ENCODE peak calls at places on chromosomes 6 and 20, in five cellular contexts. One of them, this sample, is unnamed.

GRCh38 chr20:46206025-46206424 is 87.9 kb downstream of the CD40 start:
- DNase-seq in foreskin fibroblast: peak; percentile 56
- DNase-seq in fibroblast of the aortic adventitia: peak; percentile 52
- DNase-seq in body of pancreas: no peak
- DNase-seq in upper lobe of left lung: no peak
- DNase-seq in this sample: no peak

GRCh38 chr20:5920581-5920980 is 29.8 kb downstream of the TRMT6 start:
- DNase-seq in foreskin fibroblast: no peak
- DNase-seq in upper lobe of left lung: no peak
- DNase-seq in fibroblast of the aortic adventitia: no peak
- DNase-seq in body of pancreas: no peak
- DNase-seq in this sample: no peak

GRCh38 chr20:20606881-20607280 is 105.6 kb downstream of the RALGAPA2 start:
- DNase-seq in upper lobe of left lung: no peak
- DNase-seq in fibroblast of the aortic adventitia: no peak
- DNase-seq in foreskin fibroblast: no peak
- DNase-seq in body of pancreas: no peak
- DNase-seq in this sample: no peak

GRCh38 chr6:154550778-154551177 is 40.3 kb upstream of the CNKSR3 start:
- DNase-seq in body of pancreas: no peak
- DNase-seq in upper lobe of left lung: no peak
- DNase-seq in foreskin fibroblast: no peak
- DNase-seq in fibroblast of the aortic adventitia: no peak
- DNase-seq in this sample: no peak

GRCh38 chr6:26071135-26071534 is 16.1 kb upstream of the HFE start:
- DNase-seq in fibroblast of the aortic adventitia: peak; percentile 44
- DNase-seq in upper lobe of left lung: peak; percentile 38
- DNase-seq in foreskin fibroblast: peak; percentile 11
- DNase-seq in body of pancreas: peak; percentile 71
- DNase-seq in this sample: no peak

GRCh38 chr6:149233056-149233715 is 84.3 kb upstream of the TAB2 start:
- DNase-seq in foreskin fibroblast: peak; percentile 73
- DNase-seq in upper lobe of left lung: no peak
- DNase-seq in body of pancreas: no peak
- DNase-seq in fibroblast of the aortic adventitia: peak; percentile 91
- DNase-seq in this sample: peak; percentile 63

GRCh38 chr6:31834367-31834703 is 6.8 kb downstream of the HSPA1B start:
- DNase-seq in fibroblast of the aortic adventitia: no peak
- DNase-seq in body of pancreas: peak; percentile 86
- DNase-seq in foreskin fibroblast: peak; percentile 96
- DNase-seq in upper lobe of left lung: peak; percentile 98
- DNase-seq in this sample: no peak

GRCh38 chr20:32980131-32980941 is 23.9 kb downstream of the SUN5 start:
- DNase-seq in foreskin fibroblast: no peak
- DNase-seq in body of pancreas: no peak
- DNase-seq in fibroblast of the aortic adventitia: no peak
- DNase-seq in upper lobe of left lung: no peak
- DNase-seq in this sample: no peak

GRCh38 chr6:84033523-84034451 is at the start of gene MRAP2:
- DNase-seq in foreskin fibroblast: peak; percentile 52
- DNase-seq in body of pancreas: peak; percentile 25
- DNase-seq in fibroblast of the aortic adventitia: no peak
- DNase-seq in upper lobe of left lung: peak; percentile 88
- DNase-seq in this sample: no peak

GRCh38 chr6:22913612-22914011 is 344.2 kb downstream of the HDGFL1 start:
- DNase-seq in upper lobe of left lung: no peak
- DNase-seq in foreskin fibroblast: no peak
- DNase-seq in fibroblast of the aortic adventitia: no peak
- DNase-seq in body of pancreas: no peak
- DNase-seq in this sample: no peak

GRCh38 chr6:22921831-22922230 is 352.5 kb downstream of the HDGFL1 start:
- DNase-seq in body of pancreas: no peak
- DNase-seq in fibroblast of the aortic adventitia: no peak
- DNase-seq in upper lobe of left lung: no peak
- DNase-seq in foreskin fibroblast: no peak
- DNase-seq in this sample: no peak

GRCh38 chr6:22917344-22917743 is 348.0 kb downstream of the HDGFL1 start:
- DNase-seq in fibroblast of the aortic adventitia: peak; percentile 2
- DNase-seq in upper lobe of left lung: no peak
- DNase-seq in foreskin fibroblast: no peak
- DNase-seq in body of pancreas: no peak
- DNase-seq in this sample: no peak
- H3K4me3 ChIP-seq in fibroblast of the aortic adventitia: no peak overlapping the region
- H3K4me3 ChIP-seq in upper lobe of left lung: no peak overlapping the region
- H3K4me3 ChIP-seq in foreskin fibroblast: no peak overlapping the region
- H3K4me3 ChIP-seq in body of pancreas: no peak overlapping the region
- H3K4me3 ChIP-seq in this sample: no peak overlapping the region

DNA sequence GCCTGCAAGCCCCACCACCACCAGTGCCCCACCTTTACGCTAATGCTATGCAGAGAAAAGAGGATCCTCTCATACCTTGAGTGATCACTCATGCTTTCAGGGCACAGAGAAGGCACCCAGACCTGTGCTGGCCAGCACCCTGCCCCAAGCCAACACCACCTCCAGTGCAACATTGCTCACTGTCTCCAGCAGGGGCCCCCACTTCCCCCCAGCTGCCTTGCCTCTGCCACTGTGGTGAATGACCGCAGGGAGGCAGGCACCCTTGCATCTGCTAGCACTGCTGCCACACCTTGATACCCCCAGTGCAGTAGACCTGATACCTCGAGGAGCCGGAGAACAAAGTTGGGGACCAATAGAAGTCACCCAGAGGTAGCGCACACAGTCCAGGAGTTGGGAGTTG is 139.2 kb upstream of the PLN start:
- DNase-seq in body of pancreas: no peak
- DNase-seq in upper lobe of left lung: peak; percentile 24
- DNase-seq in foreskin fibroblast: no peak
- DNase-seq in fibroblast of the aortic adventitia: no peak
- DNase-seq in this sample: no peak
- TF ChIP-seq CTCF in body of pancreas: no peak
- TF ChIP-seq CTCF in upper lobe of left lung: no peak
- TF ChIP-seq CTCF in foreskin fibroblast: no peak
- TF ChIP-seq CTCF in fibroblast of the aortic adventitia: no peak
- TF ChIP-seq CTCF in this sample: no peak

DNA sequence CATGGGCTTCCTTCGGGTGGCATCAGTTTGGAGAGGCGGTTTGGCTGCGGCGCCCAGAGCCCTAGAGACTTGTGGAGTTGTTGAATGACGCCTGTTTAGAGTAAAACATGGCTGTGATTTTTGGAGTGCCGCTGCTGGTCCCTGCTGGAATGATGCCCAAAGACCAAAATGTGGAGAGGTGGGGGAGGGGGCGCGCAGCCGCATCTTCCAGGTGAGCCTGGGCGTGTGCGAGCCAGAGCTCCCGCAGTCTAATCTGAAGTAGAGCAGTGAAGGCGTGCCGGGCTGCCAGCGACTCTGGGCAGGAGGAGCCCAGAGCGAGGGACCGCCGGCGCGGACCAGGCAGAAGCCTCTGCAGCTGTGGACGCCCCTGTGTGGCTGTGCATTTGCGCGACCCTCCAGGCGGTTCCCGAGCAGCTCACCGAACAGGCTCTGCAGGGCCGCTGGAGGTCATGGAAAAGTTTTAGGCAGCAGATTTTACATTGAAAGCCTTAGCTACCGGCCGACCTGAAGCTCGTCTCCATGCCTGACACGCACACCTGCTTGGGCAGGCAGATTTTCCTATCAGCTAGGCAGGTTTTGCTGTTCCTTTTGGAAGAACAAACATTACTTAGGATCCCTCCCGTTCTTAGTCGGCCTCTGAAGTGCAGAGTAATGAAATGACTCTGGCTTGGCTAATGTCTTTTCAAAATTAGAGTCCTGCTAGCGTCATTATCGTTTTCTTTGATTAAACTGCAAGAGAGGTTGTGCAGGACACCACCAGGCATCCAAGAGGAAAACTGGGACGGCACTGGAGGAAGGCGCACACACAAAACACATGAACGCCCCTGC is 298.2 kb downstream of the PHACTR1 start:
- DNase-seq in upper lobe of left lung: peak; percentile 83
- DNase-seq in fibroblast of the aortic adventitia: no peak
- DNase-seq in foreskin fibroblast: no peak
- DNase-seq in body of pancreas: peak; percentile 68
- DNase-seq in this sample: no peak
- H3K4me3 ChIP-seq in upper lobe of left lung: peak overlapping the region; percentile 58
- H3K4me3 ChIP-seq in fibroblast of the aortic adventitia: no peak overlapping the region
- H3K4me3 ChIP-seq in foreskin fibroblast: peak overlapping the region; percentile 57
- H3K4me3 ChIP-seq in body of pancreas: no peak overlapping the region
- H3K4me3 ChIP-seq in this sample: no peak overlapping the region

GRCh38 chr6:42790549-42791181 is 8.8 kb downstream of the BICRAL start:
- DNase-seq in fibroblast of the aortic adventitia: no peak
- DNase-seq in body of pancreas: no peak
- DNase-seq in foreskin fibroblast: no peak
- DNase-seq in upper lobe of left lung: no peak
- DNase-seq in this sample: no peak
- TF ChIP-seq CTCF in fibroblast of the aortic adventitia: no peak
- TF ChIP-seq CTCF in body of pancreas: no peak
- TF ChIP-seq CTCF in foreskin fibroblast: no peak
- TF ChIP-seq CTCF in upper lobe of left lung: no peak
- TF ChIP-seq CTCF in this sample: no peak